ENCODE peak calls at places on chromosomes 2 and 18, in four cellular contexts. L is K562, R is GM12891, O is GM12878. B is an unnamed sample.

GRCh38 chr2:219175486-219175885 is 1.2 kb downstream of the CNPPD1 start:
- DNase-seq in O (no peak), R (no peak), L (no peak), B (no peak)

GRCh38 chr18:6405237-6406074 is 9.3 kb downstream of the L3MBTL4 start:
- DNase-seq in L (no peak), R (no peak), O (no peak), B (no peak)

GRCh38 chr18:63586966-63587365 is at the start of gene SERPINB13:
- DNase-seq in O (no peak), L (no peak), R (no peak), B (no peak)

GRCh38 chr2:169452080-169452479 is 27.2 kb upstream of the BBS5 start:
- DNase-seq in R (no peak), O (no peak), L (peak), B (no peak)

GRCh38 chr2:83081835-83082522 is 1377.1 kb downstream of the SUCLG1 start:
- DNase-seq in O (no peak), L (no peak), R (no peak), B (no peak)

GRCh38 chr18:33581816-33582215 is 3.8 kb downstream of the ASXL3 start:
- DNase-seq in L (no peak), O (no peak), R (no peak), B (no peak)

GRCh38 chr2:1740714-1741584 is 3.4 kb downstream of the PXDN start:
- DNase-seq in R (no peak), L (no peak), O (no peak), B (no peak)

GRCh38 chr2:177783835-177784448 is 288.6 kb downstream of the PDE11A start:
- DNase-seq in L (no peak), O (peak), R (no peak), B (peak)

GRCh38 chr18:79566841-79567370 is 112.7 kb upstream of the CTDP1 start:
- DNase-seq in R (no peak), L (no peak), O (no peak), B (peak)

GRCh38 chr2:225865468-225865867 is 466.0 kb downstream of the NYAP2 start:
- DNase-seq in R (no peak), O (no peak), L (no peak), B (no peak)

GRCh38 chr2:33340265-33340664 is 136.2 kb upstream of the RASGRP3 start:
- DNase-seq in L (no peak), R (no peak), O (no peak), B (no peak)

GRCh38 chr18:23354625-23355024 is 98.5 kb upstream of the RIOK3 start:
- DNase-seq in L (peak), R (no peak), O (no peak), B (no peak)

GRCh38 chr2:69177063-69177771 is 164.2 kb downstream of the ANTXR1 start:
- DNase-seq in O (no peak), L (peak), R (no peak), B (peak)

GRCh38 chr18:54787616-54788015 is 40.7 kb upstream of the RAB27B start:
- DNase-seq in L (no peak), R (no peak), O (no peak), B (no peak)
- TF ChIP-seq SPI1 in L (no peak), R (no peak), O (no peak), B (no peak)

DNA sequence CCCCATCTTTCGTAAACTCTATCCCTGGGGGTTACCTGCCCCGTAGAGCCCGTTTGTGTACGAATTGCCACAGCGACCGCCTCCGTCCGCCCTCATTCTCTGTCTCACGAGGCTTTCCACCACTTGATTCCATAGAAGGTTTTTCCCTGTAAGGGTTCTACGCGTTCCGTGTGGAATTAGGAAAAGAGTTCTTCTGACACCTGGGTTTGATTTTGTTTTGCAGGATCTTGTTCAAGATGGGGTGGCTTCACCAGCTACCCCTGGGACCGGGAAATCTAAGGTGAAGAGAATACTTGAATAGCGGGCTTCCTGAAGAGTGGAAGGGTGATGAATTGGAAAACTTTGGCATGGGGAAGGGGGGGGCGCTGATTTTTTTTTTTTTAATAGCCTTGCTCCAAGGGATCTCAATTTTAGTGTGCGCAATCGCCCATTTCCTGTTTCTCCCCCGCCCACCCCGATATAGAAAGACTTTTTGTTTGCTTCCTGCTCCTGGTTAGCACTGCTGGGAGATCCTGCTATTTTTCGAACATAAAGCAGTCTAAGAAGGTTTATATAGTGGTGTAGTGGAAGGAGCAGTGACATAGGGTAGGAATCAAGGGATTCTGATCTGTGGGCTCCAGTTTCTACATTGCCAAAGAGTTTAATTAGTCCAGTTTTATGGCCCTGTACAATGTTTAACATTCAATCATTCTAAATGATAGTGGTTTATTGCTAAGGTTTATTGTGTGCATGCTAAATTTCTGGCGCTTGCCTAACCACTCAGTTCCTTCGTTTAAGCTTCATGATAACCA is 599 bp downstream of the GCC2 start:
- DNase-seq in R (no peak), O (no peak), L (peak), B (peak)
- TF ChIP-seq SPI1 in R (peak), O (peak), L (peak), B (peak)

DNA sequence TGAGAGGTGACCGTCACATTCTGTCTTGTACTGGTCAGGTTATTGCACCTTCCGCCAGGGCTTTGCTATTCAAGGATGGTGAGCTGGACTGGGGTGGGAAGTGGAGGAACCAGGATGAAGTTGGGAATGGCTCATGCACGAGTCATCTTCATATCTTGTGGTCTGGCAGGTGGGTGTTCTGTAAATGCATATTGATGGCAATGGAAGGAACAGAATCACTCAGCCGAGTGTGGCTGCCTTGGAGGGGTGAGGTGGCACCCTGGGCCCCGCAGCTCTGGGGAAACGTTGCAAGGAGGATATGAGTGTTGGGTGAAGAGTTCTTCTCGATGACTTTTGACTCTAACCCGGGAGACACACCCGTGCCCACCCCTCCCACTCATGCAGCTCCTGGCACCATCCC is 1.2 kb downstream of the NEU2 start:
- DNase-seq in L (no peak), R (no peak), O (no peak), B (no peak)
- TF ChIP-seq SPI1 in L (no peak), R (no peak), O (no peak), B (no peak)

DNA sequence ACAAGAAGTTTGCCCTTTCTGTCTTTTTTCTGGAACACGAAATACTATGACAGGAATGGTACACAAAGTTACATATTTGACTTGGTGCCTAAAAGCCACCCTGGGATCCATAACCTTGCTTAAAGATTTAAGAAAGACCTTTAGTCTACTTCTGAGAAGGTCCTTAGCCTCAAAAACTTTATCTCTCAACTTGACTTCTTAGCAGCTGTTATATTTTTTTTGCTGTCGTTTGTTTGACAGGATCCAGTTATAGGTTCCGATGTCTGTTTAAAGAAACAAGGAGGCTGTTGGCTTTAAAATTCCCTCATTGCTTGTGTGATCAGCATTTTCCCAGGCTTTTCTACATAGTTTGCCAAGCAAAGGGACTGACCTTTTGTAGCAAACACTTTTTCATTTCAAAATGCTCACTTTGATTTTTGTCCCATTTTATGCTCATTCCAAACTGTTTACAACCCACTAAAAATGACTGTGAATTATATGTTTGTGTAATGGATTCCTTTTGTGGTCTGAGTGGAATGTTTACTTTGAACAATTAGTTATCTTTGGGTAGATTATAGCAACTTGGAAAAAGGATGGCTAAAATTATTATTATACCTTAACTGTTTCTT is 394.9 kb downstream of the ARHGAP15 start:
- DNase-seq in O (no peak), R (no peak), L (no peak), B (no peak)
- TF ChIP-seq SPI1 in O (no peak), R (no peak), L (no peak), B (no peak)

GRCh38 chr2:151478011-151478410 is 68.3 kb downstream of the RIF1 start:
- DNase-seq in L (no peak), O (no peak), R (no peak), B (no peak)
- TF ChIP-seq SPI1 in L (no peak), O (no peak), R (no peak), B (no peak)

DNA sequence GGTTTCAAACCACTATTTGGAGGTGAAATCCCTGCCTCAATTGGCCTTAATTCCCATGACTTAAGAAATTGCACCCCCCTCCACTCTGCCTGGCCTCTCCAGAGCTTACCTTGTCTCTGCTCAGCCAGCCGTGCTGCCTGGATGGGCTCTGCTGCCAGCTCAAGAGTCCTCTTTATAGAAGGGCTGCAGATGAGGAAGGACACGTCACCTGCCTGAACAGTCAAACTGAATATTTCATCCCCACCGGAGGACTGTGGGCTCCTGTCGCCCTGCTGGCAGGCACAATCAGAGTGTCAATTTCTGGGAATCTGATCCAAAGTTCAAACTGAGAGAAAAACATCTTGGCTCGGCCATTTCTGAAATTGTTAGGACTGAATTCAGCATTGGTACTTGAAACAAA is at the start of gene OTOS:
- DNase-seq in O (no peak), R (no peak), L (no peak), B (no peak)
- TF ChIP-seq SPI1 in O (no peak), R (no peak), L (no peak), B (no peak)

GRCh38 chr2:149329470-149330126 is 789 bp upstream of the LYPD6 start:
- DNase-seq in O (no peak), R (peak), L (no peak), B (no peak)
- TF ChIP-seq SPI1 in O (no peak), R (no peak), L (no peak), B (no peak)

GRCh38 chr18:47485221-47485797 is 233.8 kb upstream of the SKOR2 start:
- DNase-seq in R (no peak), L (no peak), O (no peak), B (no peak)

GRCh38 chr18:47492691-47493090 is 241.2 kb upstream of the SKOR2 start:
- DNase-seq in L (no peak), O (no peak), R (no peak), B (no peak)

GRCh38 chr18:47490882-47491281 is 239.4 kb upstream of the SKOR2 start:
- DNase-seq in O (no peak), R (no peak), L (no peak), B (no peak)
- TF ChIP-seq SPI1 in O (no peak), R (no peak), L (no peak), B (no peak)

DNA sequence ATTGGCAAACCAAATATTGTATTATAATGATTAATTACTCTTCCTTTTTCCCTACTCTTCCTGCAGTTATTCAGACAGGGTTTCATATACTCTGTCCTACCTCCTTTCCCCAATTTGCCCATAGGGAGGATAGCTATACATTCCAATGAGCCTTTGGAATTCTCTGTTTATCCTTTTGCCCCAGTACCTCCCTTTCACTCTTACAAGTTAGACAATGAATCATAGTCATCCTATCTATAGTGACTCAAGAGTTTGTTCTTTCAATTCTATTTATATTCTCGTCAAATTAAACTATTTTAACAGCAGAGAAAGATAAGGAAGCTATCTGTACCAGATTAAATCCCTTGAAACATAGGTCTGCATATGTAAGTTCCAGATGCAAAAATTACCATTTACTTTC is 437.5 kb downstream of the NR4A2 start:
- DNase-seq in R (no peak), L (no peak), O (no peak), B (no peak)
- TF ChIP-seq SPI1 in R (no peak), L (no peak), O (no peak), B (no peak)

DNA sequence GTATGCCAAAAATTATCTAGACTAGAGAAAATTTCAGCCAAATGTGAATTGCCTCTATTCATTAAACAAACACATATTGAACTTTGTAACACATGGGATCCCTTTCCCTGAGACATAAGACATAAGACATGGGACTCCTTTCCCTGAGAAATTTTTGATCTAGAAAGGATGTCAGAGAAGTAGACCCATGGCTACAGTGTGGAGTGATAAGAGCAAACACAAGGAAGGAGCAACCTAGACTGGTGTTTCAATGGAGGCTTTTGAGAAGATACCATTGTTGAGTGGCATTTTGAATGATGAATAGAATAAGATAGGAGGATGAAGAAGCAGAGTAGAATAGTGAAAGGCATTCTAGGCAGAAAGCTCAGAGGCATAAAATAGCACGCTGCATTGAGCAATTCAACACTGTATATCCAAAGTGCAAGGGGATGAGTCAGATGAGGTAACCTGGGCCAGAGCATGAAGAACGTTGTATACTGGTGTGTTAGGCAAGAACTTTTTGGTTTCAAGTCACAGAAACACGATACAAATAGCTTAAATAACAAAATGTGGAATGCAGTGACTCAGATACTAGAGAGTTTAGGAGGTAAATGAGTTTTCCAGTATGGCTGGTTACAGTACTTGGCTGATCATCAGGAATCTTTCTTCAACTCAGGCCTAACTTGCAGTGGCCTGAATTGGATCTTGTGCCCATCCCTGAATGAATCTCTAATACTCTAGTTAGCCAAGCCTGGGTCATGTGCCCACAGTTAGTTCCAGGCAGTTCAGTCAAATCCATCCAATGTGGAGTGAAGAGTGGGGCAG is 129.8 kb upstream of the TANK start:
- DNase-seq in L (no peak), O (no peak), R (no peak), B (no peak)
- TF ChIP-seq SPI1 in L (no peak), O (no peak), R (no peak), B (no peak)